ENCODE peak calls at places on chromosome 22, in four cellular contexts. Y, L, Z and I are unnamed samples.

GRCh38 chr22:27800250-27801131 is 1.1 kb downstream of the MN1 start:
- DNase-seq in Y (no peak), L (peak; percentile 61), Z (no peak), I (peak; percentile 82)

GRCh38 chr22:36323855-36324331 is 63.9 kb downstream of the MYH9 start:
- DNase-seq in Y (peak; percentile 59), L (no peak), Z (no peak), I (peak; percentile 90)

GRCh38 chr22:39311592-39312400 is 7.6 kb downstream of the RPL3 start:
- DNase-seq in Y (no peak), L (no peak), Z (no peak), I (no peak)

GRCh38 chr22:42077486-42078125 is 1.9 kb upstream of the SMDT1 start:
- DNase-seq in Y (no peak), L (no peak), Z (no peak), I (no peak)

GRCh38 chr22:50656122-50657070 is 16.2 kb upstream of the SHANK3 start:
- DNase-seq in Y (no peak), L (no peak), Z (no peak), I (no peak)

GRCh38 chr22:49330421-49331222 is 497.1 kb downstream of the BRD1 start:
- DNase-seq in Y (no peak), L (no peak), Z (no peak), I (no peak)

GRCh38 chr22:18076060-18076497 is 1.7 kb upstream of the PEX26 start:
- DNase-seq in Y (peak; percentile 78), L (peak; percentile 79), Z (no peak), I (peak; percentile 67)

GRCh38 chr22:27501191-27501936 is 300.2 kb downstream of the MN1 start:
- DNase-seq in Y (no peak), L (no peak), Z (no peak), I (no peak)

GRCh38 chr22:17578129-17578754 is 14.9 kb downstream of the SLC25A18 start:
- DNase-seq in Y (no peak), L (no peak), Z (peak; percentile 38), I (peak; percentile 75)

GRCh38 chr22:29009148-29009547 is 52.5 kb downstream of the C22orf31 start:
- DNase-seq in Y (peak; percentile 6), L (no peak), Z (no peak), I (no peak)

DNA sequence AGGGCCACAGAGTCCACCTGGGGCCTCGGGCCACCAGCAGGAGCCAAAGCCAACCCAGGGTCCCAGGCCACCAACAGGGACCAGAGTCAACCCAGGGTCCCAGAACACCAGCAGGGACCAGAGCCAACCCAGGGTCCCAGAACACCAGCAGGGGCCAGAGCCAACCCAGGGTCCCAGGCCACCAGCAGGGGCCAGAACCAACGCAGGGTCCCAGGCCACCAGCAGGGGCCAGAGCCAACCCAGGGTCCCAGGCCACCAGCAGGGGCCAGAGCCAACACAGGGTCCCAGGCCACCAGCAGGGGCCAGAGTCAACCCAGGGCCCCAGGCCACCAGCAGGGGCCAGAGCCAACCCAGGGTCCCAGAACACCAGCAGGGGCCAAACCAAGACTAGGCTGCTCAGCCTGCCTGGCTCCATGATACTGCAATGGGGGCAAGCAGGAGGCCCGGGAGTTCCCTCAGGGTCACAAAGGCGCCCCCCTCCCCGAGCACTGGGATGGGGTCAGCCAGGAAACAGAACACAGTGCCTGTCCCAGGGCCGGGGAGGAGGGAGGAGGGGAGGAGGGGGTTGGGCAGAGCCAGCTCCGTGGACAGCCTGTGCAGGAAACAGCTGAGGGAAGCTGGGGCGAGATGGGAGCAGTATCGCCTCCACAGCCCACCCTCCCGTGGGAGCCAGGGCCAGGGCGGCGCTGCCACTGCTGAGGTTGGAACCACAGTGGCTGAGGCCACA is 62.0 kb upstream of the PRR5 start:
- DNase-seq in Y (no peak), L (no peak), Z (no peak), I (peak; percentile 64)
- H3K27ac ChIP-seq in Y (no peak overlapping the region), L (no peak overlapping the region), Z (peak overlapping the region; percentile 0), I (peak overlapping the region; percentile 73)

GRCh38 chr22:24736526-24737050 is 37.9 kb downstream of the PIWIL3 start:
- DNase-seq in Y (no peak), L (no peak), Z (no peak), I (no peak)
- H3K27me3 ChIP-seq in Y (peaks cover 3% of the 10 kb centered on the region), L (peaks cover 53% of the 10 kb centered on the region), Z (no peaks in the 10 kb centered on the region), I (peaks cover 30% of the 10 kb centered on the region)

GRCh38 chr22:33573479-33573878 is 346.8 kb downstream of the LARGE1 start:
- DNase-seq in Y (no peak), L (no peak), Z (no peak), I (no peak)

GRCh38 chr22:33568934-33569496 is 351.3 kb downstream of the LARGE1 start:
- DNase-seq in Y (no peak), L (no peak), Z (no peak), I (no peak)

GRCh38 chr22:33565580-33565995 is 354.7 kb downstream of the LARGE1 start:
- DNase-seq in Y (no peak), L (no peak), Z (no peak), I (no peak)

GRCh38 chr22:33569547-33569946 is 350.7 kb downstream of the LARGE1 start:
- DNase-seq in Y (no peak), L (no peak), Z (no peak), I (no peak)

DNA sequence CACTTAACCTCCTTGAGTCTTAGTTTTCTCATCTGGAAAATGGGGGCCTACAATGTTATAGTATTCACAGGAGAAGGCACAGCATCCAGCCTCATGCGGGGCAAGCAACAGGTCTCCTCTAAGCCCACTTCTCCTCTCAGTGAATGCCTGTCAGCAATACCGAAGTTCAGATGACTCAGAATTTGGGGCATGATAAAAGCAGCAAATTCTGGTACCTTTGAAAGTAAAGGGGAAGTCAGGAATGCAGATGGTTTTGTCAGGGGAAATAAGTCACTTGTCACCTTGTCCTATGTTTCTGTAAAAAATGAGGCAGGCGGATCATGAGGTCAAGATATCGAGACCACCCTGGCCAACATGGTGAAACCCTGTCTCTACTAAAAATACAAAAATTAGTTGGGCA is 350.2 kb downstream of the LARGE1 start:
- DNase-seq in Y (no peak), L (no peak), Z (no peak), I (no peak)
- H3K27ac ChIP-seq in Y (no peak overlapping the region), L (no peak overlapping the region), Z (no peak overlapping the region), I (no peak overlapping the region)

DNA sequence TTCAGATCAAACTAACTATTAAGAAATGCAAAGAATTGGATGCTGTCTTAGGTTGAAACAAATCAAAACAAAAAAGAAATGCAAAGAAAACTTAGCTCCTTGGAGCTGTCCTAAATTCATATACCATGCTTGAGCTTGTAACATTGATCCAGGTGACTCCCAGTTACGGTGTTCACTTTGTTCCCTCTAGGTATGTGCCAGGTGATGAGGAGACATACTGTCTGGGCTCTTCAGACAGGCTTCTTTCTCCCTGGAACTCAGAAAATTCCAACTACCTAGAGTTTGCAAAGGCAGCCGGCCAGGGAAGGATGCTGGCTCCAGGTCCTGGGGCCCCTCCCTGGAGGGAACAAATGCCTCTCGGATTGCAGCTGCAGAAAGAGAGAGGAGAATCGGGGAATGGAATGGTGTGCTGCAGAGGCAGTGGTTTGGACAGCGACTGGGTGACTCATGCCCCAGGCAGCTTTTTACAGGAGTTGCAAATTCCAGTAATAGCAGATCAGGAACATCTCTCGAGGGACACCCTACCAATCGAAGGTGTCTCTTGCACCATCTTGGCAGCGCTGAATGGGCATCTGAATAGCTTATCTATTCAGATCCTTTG is 12.3 kb upstream of the ASPHD2 start:
- DNase-seq in Y (peak; percentile 70), L (peak; percentile 89), Z (no peak), I (no peak)
- H3K27me3 ChIP-seq in Y (peaks cover 3% of the 10 kb centered on the region), L (peaks cover 9% of the 10 kb centered on the region), Z (no peaks in the 10 kb centered on the region), I (peaks cover 40% of the 10 kb centered on the region)

DNA sequence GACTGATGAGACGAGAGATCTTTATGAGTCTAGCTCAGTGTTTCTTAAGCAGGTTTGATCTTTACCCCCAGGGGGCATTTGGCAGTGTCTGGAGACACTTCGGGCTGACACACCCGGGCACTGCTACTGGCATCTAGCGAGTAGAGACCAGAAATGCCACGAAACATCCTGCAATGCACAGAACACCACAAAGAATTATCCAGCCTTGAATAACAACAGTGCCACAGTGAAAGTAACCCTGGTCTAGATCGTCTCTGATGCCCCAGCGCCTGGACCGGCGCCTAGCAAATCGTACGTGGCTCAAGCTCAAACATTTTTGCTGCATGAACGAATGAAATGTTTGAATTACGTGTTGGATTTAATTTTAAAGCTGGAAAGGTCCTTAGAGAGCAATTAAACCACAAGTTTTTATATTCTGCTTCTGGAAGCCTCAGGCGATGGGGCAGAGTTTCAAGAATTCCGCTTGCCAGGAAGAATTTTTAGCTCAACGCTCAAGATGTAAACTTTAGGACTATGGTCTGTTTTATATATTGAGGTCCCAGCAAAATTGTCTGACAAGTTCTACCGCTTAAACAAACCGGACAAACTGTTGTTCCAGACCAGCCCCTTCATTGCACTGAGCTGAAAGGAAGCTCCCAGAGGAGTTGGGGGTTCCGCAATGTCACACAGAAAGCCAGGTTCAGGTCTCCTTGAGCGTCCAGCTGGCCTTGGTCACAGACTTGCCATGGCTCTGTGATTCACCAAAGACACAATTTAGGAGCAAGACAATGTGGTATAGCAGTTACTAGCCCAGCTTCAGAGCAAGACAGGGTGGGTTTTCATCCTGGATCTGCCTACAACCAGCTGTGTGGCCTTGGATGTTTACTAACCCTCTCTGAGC is 44.2 kb upstream of the SMTN start:
- DNase-seq in Y (peak; percentile 10), L (peak; percentile 67), Z (no peak), I (peak; percentile 85)
- H3K27ac ChIP-seq in Y (no peak overlapping the region), L (no peak overlapping the region), Z (peak overlapping the region; percentile 49), I (peak overlapping the region; percentile 80)